ENCODE peak calls at places on chromosomes 7 and 10, in four cellular contexts. Y, W, B and L are unnamed samples.
A peak's percentile ranks its signal among the peaks of the same experiment; 100 is the strongest.

GRCh38 chr7:135217645-135218509 is 6.6 kb upstream of the WDR91 start:
- DNase-seq in B (no peak), W (no peak), Y (no peak), L (no peak)

GRCh38 chr7:158432369-158433270 is 155.0 kb downstream of the PTPRN2 start:
- DNase-seq in B (no peak), Y (no peak), W (no peak), L (no peak)

GRCh38 chr7:121081327-121081936 is 92.9 kb downstream of the CPED1 start:
- DNase-seq in B (peak; percentile 44), W (no peak), Y (peak; percentile 83), L (no peak)

GRCh38 chr7:104153287-104153686 is 54.5 kb downstream of the ORC5 start:
- DNase-seq in B (no peak), Y (no peak), W (no peak), L (no peak)

GRCh38 chr10:78614267-78614666 is 454.5 kb upstream of the ZMIZ1 start:
- DNase-seq in B (no peak), W (no peak), Y (no peak), L (no peak)

GRCh38 chr10:33781666-33782395 is 447.4 kb upstream of the NRP1 start:
- DNase-seq in Y (no peak), B (no peak), W (no peak), L (no peak)

GRCh38 chr10:72353028-72353962 is 1.4 kb downstream of the DNAJB12 start:
- DNase-seq in B (no peak), W (peak; percentile 45), Y (peak; percentile 71), L (no peak)

GRCh38 chr7:100198266-100198665 is 20.5 kb downstream of the STAG3 start:
- DNase-seq in Y (no peak), W (no peak), B (no peak), L (no peak)

GRCh38 chr10:127532193-127532592 is 16.9 kb upstream of the NPS start:
- DNase-seq in W (no peak), B (no peak), Y (no peak), L (no peak)

GRCh38 chr7:28732037-28732869 is 225.9 kb downstream of the TRIL start:
- DNase-seq in W (no peak), B (no peak), Y (peak; percentile 88), L (no peak)

DNA sequence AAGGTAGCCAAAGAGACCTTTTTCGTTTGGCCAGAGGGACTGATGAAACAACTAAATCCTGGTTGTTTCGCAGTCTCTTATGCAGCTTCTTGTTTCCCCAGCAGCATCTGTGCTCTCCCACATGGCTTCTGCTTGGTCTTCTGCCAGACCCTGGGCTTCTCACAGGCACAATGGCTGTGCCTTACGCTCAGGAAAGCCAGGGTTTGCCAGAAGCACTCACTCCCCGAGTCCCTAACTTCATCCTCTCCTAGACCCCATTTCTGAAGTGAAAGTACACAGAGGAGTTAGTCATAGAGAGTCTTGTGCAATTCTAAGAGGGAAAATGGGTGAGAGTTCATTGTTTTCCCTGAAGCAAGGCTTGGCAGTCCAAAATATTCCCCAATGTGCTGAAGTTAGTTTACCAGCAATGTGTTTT is 121.7 kb downstream of the EVX1 start:
- DNase-seq in B (no peak), Y (peak; percentile 82), W (no peak), L (peak; percentile 47)
- H3K4me3 ChIP-seq in B (no peak overlapping the region), Y (peak overlapping the region; percentile 61), W (no peak overlapping the region), L (no peak overlapping the region)

DNA sequence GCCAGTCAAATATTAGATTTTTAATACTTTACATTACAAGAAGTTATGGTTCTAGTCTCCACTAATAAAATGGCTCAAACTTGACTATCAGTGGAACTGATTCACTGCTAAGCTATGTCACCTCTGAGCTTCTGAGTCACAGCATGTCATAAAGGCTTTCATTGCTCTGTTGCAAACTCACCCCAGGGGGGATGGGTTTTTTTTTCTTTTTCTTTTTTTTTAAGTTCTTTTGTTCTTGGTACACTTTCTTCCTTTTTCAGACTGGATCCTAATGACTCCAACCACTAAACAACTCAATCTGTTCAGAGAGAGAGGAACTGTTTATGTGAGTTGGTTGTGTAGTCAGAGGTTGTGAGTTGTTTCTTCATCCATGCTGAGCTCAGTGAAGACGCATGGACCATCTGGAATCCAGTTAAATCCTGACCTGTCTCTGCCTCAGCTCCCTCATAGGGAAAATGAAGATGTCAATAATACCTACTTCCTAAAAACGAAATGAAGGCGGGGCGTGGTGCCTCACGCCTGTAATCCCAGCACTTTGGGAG is 11.0 kb downstream of the MYOF start:
- DNase-seq in W (no peak), Y (peak; percentile 97), B (peak; percentile 95), L (no peak)
- H3K4me1 ChIP-seq in W (peaks cover 10% of the 10 kb centered on the region), Y (peaks cover 81% of the 10 kb centered on the region), B (peaks cover 96% of the 10 kb centered on the region), L (peaks cover 25% of the 10 kb centered on the region)

DNA sequence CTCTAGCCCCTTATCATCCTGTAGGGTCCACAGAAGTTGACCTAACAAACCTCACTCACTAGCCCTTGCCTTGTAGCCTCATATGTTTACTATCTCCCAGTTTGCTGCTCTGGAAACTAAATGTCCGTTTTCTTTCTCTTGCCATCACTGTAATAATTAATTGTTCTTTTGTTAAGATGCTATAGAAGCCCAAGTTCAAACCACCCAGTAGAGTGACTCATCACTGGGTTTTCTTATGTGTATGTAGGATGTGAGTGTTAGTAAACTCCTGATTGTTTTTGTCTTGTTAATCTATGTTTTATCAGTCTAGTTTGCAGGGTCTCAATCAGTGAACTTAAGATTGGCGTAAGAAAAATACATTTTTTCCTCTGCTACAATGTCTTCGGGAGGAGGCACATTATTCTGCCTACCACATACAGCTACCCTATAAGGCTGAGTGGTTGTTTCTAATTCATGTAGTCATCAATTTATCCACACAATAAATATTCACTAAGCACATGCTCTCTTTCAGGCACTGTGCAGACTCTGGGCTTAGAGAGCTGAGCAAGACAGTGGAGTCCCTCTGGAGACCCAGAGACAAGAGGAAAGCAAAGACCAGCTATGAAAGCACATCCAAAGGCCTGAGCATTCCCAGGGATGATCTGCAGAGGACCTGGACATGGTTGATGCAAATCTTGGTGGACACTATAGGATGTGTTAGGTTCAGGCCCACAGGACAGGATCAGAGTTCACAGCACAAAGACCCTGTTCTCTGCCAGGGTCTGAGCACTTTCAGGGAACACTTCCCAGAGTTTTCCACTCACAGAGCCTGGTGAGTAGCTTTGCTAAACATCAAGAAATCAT is 474.1 kb upstream of the AKR1E2 start:
- DNase-seq in Y (peak; percentile 60), B (no peak), W (no peak), L (no peak)
- H3K27ac ChIP-seq in Y (peak overlapping the region; percentile 7), B (no peak overlapping the region), W (no peak overlapping the region), L (no peak overlapping the region)

GRCh38 chr7:74375726-74376220 is 77.9 kb upstream of the GTF2IRD1 start:
- DNase-seq in Y (no peak), W (no peak), B (no peak), L (no peak)

GRCh38 chr7:74372060-74372408 is 81.7 kb upstream of the GTF2IRD1 start:
- DNase-seq in B (no peak), W (no peak), Y (no peak), L (no peak)

GRCh38 chr7:74372511-74373111 is 81.1 kb upstream of the GTF2IRD1 start:
- DNase-seq in B (no peak), W (no peak), Y (no peak), L (no peak)

GRCh38 chr7:74373536-74373935 is 80.2 kb upstream of the GTF2IRD1 start:
- DNase-seq in B (no peak), Y (no peak), W (no peak), L (no peak)

DNA sequence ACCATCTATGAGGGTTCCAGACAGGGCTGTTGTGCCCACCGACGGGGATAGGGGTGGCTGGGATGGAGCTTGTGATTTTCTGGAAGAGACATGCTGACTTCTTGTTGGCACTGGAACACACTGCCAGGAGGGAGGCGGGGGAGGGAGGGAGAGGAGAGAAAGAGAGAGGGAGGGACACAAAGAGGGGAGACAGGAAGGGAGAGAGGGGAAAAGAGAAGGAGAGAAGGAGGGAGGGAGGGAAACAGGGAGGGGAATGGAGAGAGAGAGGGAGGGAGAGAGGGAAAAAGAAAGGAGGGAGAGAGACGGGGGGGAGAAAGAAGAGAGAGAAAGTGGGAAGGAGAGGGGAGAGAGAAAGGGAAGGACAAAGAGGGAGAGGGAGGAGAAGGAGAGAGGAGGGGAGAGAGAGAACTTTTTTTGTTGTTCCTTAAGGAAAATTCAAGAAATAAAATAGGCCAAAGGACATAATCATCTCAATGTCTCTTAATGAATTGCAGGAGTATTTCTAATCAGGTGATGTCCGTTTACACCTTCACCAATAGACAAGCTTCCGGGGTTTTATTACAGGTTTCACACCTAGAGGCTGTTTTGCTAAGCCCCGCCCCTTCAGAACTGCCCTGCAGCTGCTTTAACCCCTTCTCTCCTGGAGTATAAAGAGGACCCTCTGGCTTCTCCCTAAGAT is 82.2 kb upstream of the GTF2IRD1 start:
- DNase-seq in W (no peak), Y (no peak), B (peak; percentile 7), L (no peak)
- H3K4me3 ChIP-seq in W (no peak overlapping the region), Y (no peak overlapping the region), B (no peak overlapping the region), L (no peak overlapping the region)

GRCh38 chr7:4772306-4772705 is 3.1 kb upstream of the AP5Z1 start:
- DNase-seq in W (no peak), B (no peak), Y (no peak), L (peak; percentile 51)
- H3K4me1 ChIP-seq in W (no peaks in the 10 kb centered on the region), B (peaks cover 16% of the 10 kb centered on the region), Y (peaks cover 12% of the 10 kb centered on the region), L (peaks cover 20% of the 10 kb centered on the region)